ENCODE peak calls at places on chromosomes 2 and 18, in five cellular contexts. K is A549, V is K562, U is GM12878, T is HepG2. D is an unnamed sample.

GRCh38 chr2:55109219-55109891 is 59.1 kb upstream of the RTN4 start:
- DNase-seq in K (peak), V (peak), U (no peak), T (peak), D (no peak)

GRCh38 chr2:18927525-18928232 is 338.3 kb upstream of the NT5C1B start:
- DNase-seq in U (no peak), T (peak), V (no peak), K (no peak), D (no peak)

GRCh38 chr2:37689751-37690150 is 18.3 kb upstream of the CDC42EP3 start:
- DNase-seq in T (no peak), U (no peak), V (no peak), K (no peak), D (no peak)

GRCh38 chr18:73752546-73752945 is 395.1 kb downstream of the FBXO15 start:
- DNase-seq in U (no peak), K (peak), V (no peak), T (no peak), D (no peak)

GRCh38 chr2:19617251-19617650 is 258.8 kb upstream of the OSR1 start:
- DNase-seq in V (no peak), K (peak), T (no peak), U (no peak), D (no peak)

GRCh38 chr2:168119519-168120141 is 127.8 kb downstream of the STK39 start:
- DNase-seq in U (no peak), K (peak), T (peak), V (peak), D (peak)

GRCh38 chr2:28997847-28998735 is 17.0 kb downstream of the TOGARAM2 start:
- DNase-seq in V (no peak), K (no peak), U (no peak), T (no peak), D (no peak)

GRCh38 chr18:57627488-57627887 is 5.9 kb upstream of the NARS1 start:
- DNase-seq in T (no peak), U (no peak), K (no peak), V (no peak), D (no peak)

GRCh38 chr2:168009900-168010299 is 237.5 kb downstream of the STK39 start:
- DNase-seq in U (no peak), V (no peak), K (no peak), T (no peak), D (no peak)

GRCh38 chr2:134681201-134681600 is 37.6 kb downstream of the TMEM163 start:
- DNase-seq in V (no peak), K (no peak), T (no peak), U (no peak), D (no peak)

GRCh38 chr2:119023534-119023933 is 81.5 kb downstream of the MARCO start:
- DNase-seq in K (no peak), T (no peak), U (no peak), V (no peak), D (no peak)

GRCh38 chr2:220394433-220394832 is 767.0 kb downstream of the SLC4A3 start:
- DNase-seq in U (no peak), K (peak), T (no peak), V (no peak), D (no peak)

GRCh38 chr18:72086421-72086820 is 457.7 kb downstream of the CBLN2 start:
- DNase-seq in K (peak), U (no peak), T (peak), V (peak), D (peak)

GRCh38 chr2:240823449-240824336 is 3.7 kb upstream of the KIF1A start:
- DNase-seq in U (no peak), V (no peak), T (no peak), K (no peak), D (no peak)

GRCh38 chr2:152730591-152731333 is 12.3 kb downstream of the ARL6IP6 start:
- DNase-seq in V (no peak), T (no peak), U (no peak), K (no peak), D (no peak)

GRCh38 chr2:128568106-128568505 is 249.4 kb upstream of the HS6ST1 start:
- DNase-seq in T (no peak), K (no peak), V (no peak), U (no peak), D (peak)

GRCh38 chr2:71937401-71937800 is 210.3 kb downstream of the CYP26B1 start:
- DNase-seq in U (no peak), T (no peak), K (no peak), V (no peak), D (no peak)

DNA sequence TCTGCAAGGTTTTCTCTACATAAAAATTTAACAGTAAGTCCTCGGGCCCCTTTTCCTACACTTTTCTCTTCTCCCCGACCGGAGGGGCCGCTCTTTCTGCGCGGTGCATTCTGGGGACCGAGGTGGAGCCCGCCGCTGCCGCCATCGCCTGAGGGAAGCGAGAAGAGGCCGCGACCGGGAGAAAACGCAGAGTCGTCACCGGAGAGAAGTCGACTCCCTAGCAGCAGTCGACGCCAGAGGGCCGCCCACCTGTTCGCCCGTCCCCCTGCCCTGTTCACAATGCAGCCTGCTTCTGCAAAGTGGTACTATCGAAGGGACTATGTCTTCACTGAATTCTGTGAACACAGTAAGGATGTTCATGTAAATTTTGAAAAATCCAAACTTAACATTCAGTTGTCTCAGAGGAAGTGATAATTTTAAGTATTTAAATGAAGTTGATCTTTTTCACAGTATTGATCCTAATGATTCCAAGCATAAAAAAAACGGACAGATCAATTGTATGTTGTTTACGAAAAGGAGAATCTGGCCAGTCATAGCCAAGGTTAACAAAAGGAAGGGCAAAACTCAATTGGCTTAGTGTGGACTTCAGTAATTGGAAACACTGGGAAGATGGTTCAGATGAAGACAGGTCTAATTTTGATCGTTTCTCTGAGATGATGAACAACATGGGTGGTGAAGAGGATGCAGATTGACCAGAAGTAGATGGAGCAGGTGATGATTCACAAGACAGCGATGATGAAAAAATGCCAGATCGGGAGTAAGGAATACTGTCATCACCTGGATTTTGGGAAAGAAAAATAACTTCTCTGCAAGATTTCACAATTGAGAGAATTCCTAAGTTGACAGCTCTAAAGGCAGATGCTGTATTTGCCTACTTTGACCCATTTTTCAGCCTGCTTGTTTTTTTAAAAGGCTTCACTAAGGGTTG is 55.8 kb downstream of the ASXL2 start:
- DNase-seq in T (no peak), V (no peak), U (no peak), K (peak), D (peak)
- TF ChIP-seq JUNB in T (no peak), V (no peak), U (no peak), K (no peak), D (no peak)

DNA sequence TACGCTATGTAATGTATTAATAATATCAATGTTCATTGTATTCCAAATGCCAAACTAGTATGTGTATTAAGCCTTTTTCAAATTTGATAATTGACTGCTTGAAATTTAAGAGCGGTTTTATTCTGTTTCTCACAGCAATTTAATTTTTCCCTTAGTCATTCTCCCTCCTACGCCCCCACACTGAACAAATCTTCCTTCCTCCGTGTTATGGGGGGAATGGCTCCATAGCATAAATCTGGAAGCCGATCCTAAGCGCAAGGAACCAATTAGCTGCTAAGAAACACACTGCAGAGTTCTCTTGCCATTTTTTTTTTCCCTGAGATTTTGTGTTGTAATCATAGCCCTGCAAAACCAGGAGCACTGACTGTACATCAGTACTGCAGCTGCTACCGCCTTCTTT is 263.8 kb downstream of the LRATD1 start:
- DNase-seq in V (no peak), K (no peak), T (no peak), U (no peak), D (no peak)
- TF ChIP-seq CTCF in V (no peak), K (no peak), T (no peak), U (no peak), D (no peak)

DNA sequence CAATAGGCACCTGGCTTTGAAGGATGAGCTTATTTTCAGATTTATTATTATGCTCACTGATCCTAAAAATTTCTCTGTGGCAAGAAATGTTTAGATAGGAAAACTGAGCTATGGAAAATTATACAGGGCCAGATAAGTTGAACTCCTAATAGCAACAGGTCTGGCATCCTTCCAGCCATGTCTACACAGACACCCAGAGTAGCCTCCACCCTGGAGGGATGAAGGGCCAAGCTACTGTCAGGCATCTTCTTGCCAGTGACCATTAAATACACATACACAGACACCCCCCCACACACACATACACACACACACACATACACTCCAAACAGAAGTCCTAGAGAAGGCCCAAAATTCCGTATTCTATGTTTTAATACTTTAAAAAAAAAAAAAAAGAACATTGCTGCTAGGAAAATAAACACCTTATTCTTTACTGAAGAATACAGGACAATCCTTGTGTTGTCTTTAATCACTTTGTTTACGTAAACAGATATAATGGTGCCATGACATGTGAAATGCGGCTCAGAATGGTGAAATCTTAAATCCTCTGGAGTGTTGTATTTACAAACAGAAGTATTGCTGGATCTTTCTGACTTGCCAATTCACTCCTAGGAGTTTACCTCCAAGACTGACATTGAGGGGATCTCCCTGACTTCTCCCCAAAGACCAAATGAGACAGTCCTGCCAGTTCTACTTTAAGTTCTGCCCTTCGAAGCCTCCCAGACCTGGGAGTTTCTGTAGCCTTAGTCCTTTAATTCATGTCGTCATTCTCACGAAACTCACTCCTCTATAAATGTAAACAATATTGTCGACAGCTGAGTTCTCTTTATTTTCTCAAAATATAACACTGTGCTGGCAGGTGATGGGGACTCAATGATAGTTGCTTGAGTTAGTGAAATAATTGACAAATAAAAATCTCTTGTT is 163.1 kb downstream of the ANTXR1 start:
- DNase-seq in K (no peak), T (no peak), V (no peak), U (no peak), D (no peak)
- H3K27ac ChIP-seq in K (no peak), T (peak), V (no peak), U (no peak), D (no peak)

DNA sequence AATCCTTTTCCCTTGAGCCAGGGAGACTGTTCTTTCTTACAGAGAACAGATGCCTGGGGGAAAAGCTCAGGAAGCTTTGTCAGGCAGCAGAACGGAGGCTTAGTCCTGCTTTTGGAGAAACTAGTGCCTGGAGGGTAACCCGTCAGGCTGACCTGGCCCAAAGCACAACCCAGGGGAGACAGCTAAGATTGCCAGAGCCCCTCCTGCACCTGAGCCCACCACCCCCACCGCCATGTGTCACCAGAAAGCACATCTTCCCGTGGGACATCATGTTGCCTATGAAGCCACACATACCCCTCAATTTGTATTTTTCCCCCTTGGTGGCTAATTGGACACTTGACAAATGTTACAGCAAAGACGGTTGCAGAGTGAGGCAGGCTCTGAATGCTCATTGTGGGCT is 229.7 kb downstream of the ATAD2B start:
- DNase-seq in V (no peak), K (no peak), T (no peak), U (no peak), D (no peak)
- TF ChIP-seq JUNB in V (no peak), K (no peak), T (no peak), U (no peak), D (no peak)

DNA sequence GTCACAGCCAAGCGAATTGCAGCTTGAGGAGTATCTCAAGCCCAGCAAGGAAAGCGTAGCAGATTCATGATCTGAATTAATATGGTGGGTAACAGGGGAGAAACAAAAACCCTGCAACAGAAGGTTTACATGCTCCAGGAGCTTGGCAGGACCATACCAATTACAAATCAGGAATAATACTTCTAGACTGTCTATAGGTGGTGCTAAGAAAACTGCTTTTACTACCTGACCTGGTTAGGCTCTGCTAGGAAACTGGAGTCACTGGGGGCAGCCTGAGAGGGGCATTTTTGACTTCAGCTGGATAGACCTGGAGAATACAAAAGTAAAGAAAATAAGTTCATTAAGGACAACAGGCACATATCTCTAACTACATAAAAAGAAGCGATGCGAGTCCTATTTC is 24.6 kb upstream of the SPOPL start:
- DNase-seq in V (no peak), T (peak), K (no peak), U (no peak), D (peak)
- TF ChIP-seq CTCF in V (peak), T (peak), K (no peak), U (peak), D (no peak)